ENCODE peak calls at places on chromosome 3, in seven cellular contexts. One of them, this sample, is unnamed.

GRCh38 chr3:43998841-43999805 is 242.6 kb upstream of the TOPAZ1 start:
- DNase-seq in IMR-90: no peak
- DNase-seq in RWPE2: peak
- DNase-seq in activated CD8-positive, alpha-beta T cell treated with anti-CD3 and anti-CD28 coated beads for 36 hours: peak
- DNase-seq in foreskin fibroblast: peak
- DNase-seq in AG10803: peak
- DNase-seq in thoracic aorta: no peak
- DNase-seq in this sample: peak

GRCh38 chr3:190322604-190323240 is 476 bp upstream of the CLDN1 start:
- DNase-seq in IMR-90: no peak
- DNase-seq in foreskin fibroblast: peak
- DNase-seq in activated CD8-positive, alpha-beta T cell treated with anti-CD3 and anti-CD28 coated beads for 36 hours: no peak
- DNase-seq in AG10803: no peak
- DNase-seq in thoracic aorta: no peak
- DNase-seq in RWPE2: no peak
- DNase-seq in this sample: no peak

GRCh38 chr3:167821248-167821805 is 85.8 kb downstream of the SERPINI1 start:
- DNase-seq in AG10803: no peak
- DNase-seq in activated CD8-positive, alpha-beta T cell treated with anti-CD3 and anti-CD28 coated beads for 36 hours: no peak
- DNase-seq in thoracic aorta: no peak
- DNase-seq in foreskin fibroblast: no peak
- DNase-seq in RWPE2: peak
- DNase-seq in IMR-90: no peak
- DNase-seq in this sample: no peak

GRCh38 chr3:114551770-114552526 is 258.1 kb downstream of the TIGIT start:
- DNase-seq in foreskin fibroblast: peak
- DNase-seq in activated CD8-positive, alpha-beta T cell treated with anti-CD3 and anti-CD28 coated beads for 36 hours: no peak
- DNase-seq in RWPE2: peak
- DNase-seq in thoracic aorta: no peak
- DNase-seq in AG10803: peak
- DNase-seq in IMR-90: peak
- DNase-seq in this sample: no peak

GRCh38 chr3:134211797-134212196 is 38.9 kb downstream of the RYK start:
- DNase-seq in thoracic aorta: no peak
- DNase-seq in AG10803: peak
- DNase-seq in foreskin fibroblast: peak
- DNase-seq in activated CD8-positive, alpha-beta T cell treated with anti-CD3 and anti-CD28 coated beads for 36 hours: peak
- DNase-seq in RWPE2: no peak
- DNase-seq in IMR-90: peak
- DNase-seq in this sample: peak

GRCh38 chr3:12350151-12350813 is 61.4 kb downstream of the PPARG start:
- DNase-seq in foreskin fibroblast: peak
- DNase-seq in AG10803: peak
- DNase-seq in activated CD8-positive, alpha-beta T cell treated with anti-CD3 and anti-CD28 coated beads for 36 hours: no peak
- DNase-seq in RWPE2: no peak
- DNase-seq in IMR-90: no peak
- DNase-seq in thoracic aorta: no peak
- DNase-seq in this sample: no peak

GRCh38 chr3:180036678-180037455 is at the start of gene PEX5L:
- DNase-seq in thoracic aorta: no peak
- DNase-seq in AG10803: peak
- DNase-seq in activated CD8-positive, alpha-beta T cell treated with anti-CD3 and anti-CD28 coated beads for 36 hours: peak
- DNase-seq in foreskin fibroblast: peak
- DNase-seq in RWPE2: peak
- DNase-seq in IMR-90: peak
- DNase-seq in this sample: peak

GRCh38 chr3:139870000-139870675 is 64.8 kb upstream of the CLSTN2 start:
- DNase-seq in IMR-90: no peak
- DNase-seq in thoracic aorta: no peak
- DNase-seq in RWPE2: no peak
- DNase-seq in AG10803: no peak
- DNase-seq in foreskin fibroblast: no peak
- DNase-seq in activated CD8-positive, alpha-beta T cell treated with anti-CD3 and anti-CD28 coated beads for 36 hours: no peak
- DNase-seq in this sample: no peak

GRCh38 chr3:140276698-140277097 is 341.7 kb downstream of the CLSTN2 start:
- DNase-seq in thoracic aorta: no peak
- DNase-seq in foreskin fibroblast: peak
- DNase-seq in activated CD8-positive, alpha-beta T cell treated with anti-CD3 and anti-CD28 coated beads for 36 hours: no peak
- DNase-seq in AG10803: peak
- DNase-seq in IMR-90: peak
- DNase-seq in RWPE2: no peak
- DNase-seq in this sample: no peak

GRCh38 chr3:42712716-42713372 is 10.2 kb upstream of the HHATL start:
- DNase-seq in activated CD8-positive, alpha-beta T cell treated with anti-CD3 and anti-CD28 coated beads for 36 hours: no peak
- DNase-seq in foreskin fibroblast: no peak
- DNase-seq in RWPE2: peak
- DNase-seq in IMR-90: no peak
- DNase-seq in AG10803: no peak
- DNase-seq in thoracic aorta: no peak
- DNase-seq in this sample: no peak

GRCh38 chr3:148911173-148911572 is 46.1 kb downstream of the CPA3 start:
- DNase-seq in foreskin fibroblast: no peak
- DNase-seq in RWPE2: no peak
- DNase-seq in AG10803: no peak
- DNase-seq in thoracic aorta: no peak
- DNase-seq in activated CD8-positive, alpha-beta T cell treated with anti-CD3 and anti-CD28 coated beads for 36 hours: no peak
- DNase-seq in IMR-90: no peak
- DNase-seq in this sample: no peak

GRCh38 chr3:11155341-11156025 is 1.2 kb downstream of the HRH1 start:
- DNase-seq in IMR-90: peak
- DNase-seq in thoracic aorta: peak
- DNase-seq in activated CD8-positive, alpha-beta T cell treated with anti-CD3 and anti-CD28 coated beads for 36 hours: peak
- DNase-seq in RWPE2: no peak
- DNase-seq in foreskin fibroblast: peak
- DNase-seq in AG10803: peak
- DNase-seq in this sample: no peak

GRCh38 chr3:50124363-50125226 is 30.5 kb upstream of the SEMA3F start:
- DNase-seq in IMR-90: no peak
- DNase-seq in RWPE2: no peak
- DNase-seq in activated CD8-positive, alpha-beta T cell treated with anti-CD3 and anti-CD28 coated beads for 36 hours: no peak
- DNase-seq in AG10803: peak
- DNase-seq in foreskin fibroblast: peak
- DNase-seq in thoracic aorta: no peak
- DNase-seq in this sample: no peak

GRCh38 chr3:63763156-63763555 is 55.9 kb upstream of the C3orf49 start:
- DNase-seq in RWPE2: no peak
- DNase-seq in IMR-90: no peak
- DNase-seq in thoracic aorta: no peak
- DNase-seq in foreskin fibroblast: peak
- DNase-seq in activated CD8-positive, alpha-beta T cell treated with anti-CD3 and anti-CD28 coated beads for 36 hours: no peak
- DNase-seq in AG10803: peak
- DNase-seq in this sample: no peak

GRCh38 chr3:111069974-111070751 is 1.5 kb upstream of the NECTIN3 start:
- DNase-seq in IMR-90: peak
- DNase-seq in RWPE2: no peak
- DNase-seq in activated CD8-positive, alpha-beta T cell treated with anti-CD3 and anti-CD28 coated beads for 36 hours: peak
- DNase-seq in foreskin fibroblast: peak
- DNase-seq in thoracic aorta: no peak
- DNase-seq in AG10803: no peak
- DNase-seq in this sample: no peak

GRCh38 chr3:130758624-130759023 is 12.0 kb upstream of the PIK3R4 start:
- DNase-seq in activated CD8-positive, alpha-beta T cell treated with anti-CD3 and anti-CD28 coated beads for 36 hours: no peak
- DNase-seq in RWPE2: no peak
- DNase-seq in foreskin fibroblast: no peak
- DNase-seq in AG10803: no peak
- DNase-seq in thoracic aorta: no peak
- DNase-seq in IMR-90: no peak
- DNase-seq in this sample: peak

GRCh38 chr3:21140785-21141184 is 610.2 kb downstream of the ZNF385D start:
- DNase-seq in AG10803: no peak
- DNase-seq in RWPE2: no peak
- DNase-seq in IMR-90: no peak
- DNase-seq in foreskin fibroblast: no peak
- DNase-seq in thoracic aorta: no peak
- DNase-seq in activated CD8-positive, alpha-beta T cell treated with anti-CD3 and anti-CD28 coated beads for 36 hours: no peak
- DNase-seq in this sample: no peak

GRCh38 chr3:100776736-100777135 is 67.4 kb downstream of the TFG start:
- DNase-seq in AG10803: no peak
- DNase-seq in activated CD8-positive, alpha-beta T cell treated with anti-CD3 and anti-CD28 coated beads for 36 hours: peak
- DNase-seq in RWPE2: no peak
- DNase-seq in IMR-90: peak
- DNase-seq in foreskin fibroblast: no peak
- DNase-seq in thoracic aorta: no peak
- DNase-seq in this sample: no peak

GRCh38 chr3:140859592-140860336 is 81.9 kb upstream of the SLC25A36 start:
- DNase-seq in foreskin fibroblast: no peak
- DNase-seq in activated CD8-positive, alpha-beta T cell treated with anti-CD3 and anti-CD28 coated beads for 36 hours: no peak
- DNase-seq in RWPE2: no peak
- DNase-seq in IMR-90: no peak
- DNase-seq in thoracic aorta: no peak
- DNase-seq in AG10803: no peak
- DNase-seq in this sample: no peak

GRCh38 chr3:44011680-44012079 is 230.0 kb upstream of the TOPAZ1 start:
- DNase-seq in activated CD8-positive, alpha-beta T cell treated with anti-CD3 and anti-CD28 coated beads for 36 hours: no peak
- DNase-seq in IMR-90: no peak
- DNase-seq in thoracic aorta: no peak
- DNase-seq in foreskin fibroblast: no peak
- DNase-seq in AG10803: no peak
- DNase-seq in RWPE2: no peak
- DNase-seq in this sample: no peak

GRCh38 chr3:53216723-53217122 is 39.1 kb downstream of the TKT start:
- DNase-seq in AG10803: no peak
- DNase-seq in foreskin fibroblast: no peak
- DNase-seq in activated CD8-positive, alpha-beta T cell treated with anti-CD3 and anti-CD28 coated beads for 36 hours: no peak
- DNase-seq in IMR-90: no peak
- DNase-seq in thoracic aorta: no peak
- DNase-seq in RWPE2: no peak
- DNase-seq in this sample: no peak

GRCh38 chr3:181691951-181692849 is 19.5 kb upstream of the SOX2 start:
- DNase-seq in foreskin fibroblast: no peak
- DNase-seq in thoracic aorta: no peak
- DNase-seq in IMR-90: no peak
- DNase-seq in activated CD8-positive, alpha-beta T cell treated with anti-CD3 and anti-CD28 coated beads for 36 hours: no peak
- DNase-seq in AG10803: no peak
- DNase-seq in RWPE2: no peak
- DNase-seq in this sample: no peak

GRCh38 chr3:58184309-58184981 is 26.3 kb downstream of the DNASE1L3 start:
- DNase-seq in activated CD8-positive, alpha-beta T cell treated with anti-CD3 and anti-CD28 coated beads for 36 hours: no peak
- DNase-seq in IMR-90: no peak
- DNase-seq in RWPE2: no peak
- DNase-seq in AG10803: no peak
- DNase-seq in thoracic aorta: no peak
- DNase-seq in foreskin fibroblast: no peak
- DNase-seq in this sample: no peak

GRCh38 chr3:69962053-69962452 is 37.5 kb upstream of the SAMMSON start:
- DNase-seq in thoracic aorta: no peak
- DNase-seq in RWPE2: no peak
- DNase-seq in AG10803: no peak
- DNase-seq in foreskin fibroblast: no peak
- DNase-seq in IMR-90: no peak
- DNase-seq in activated CD8-positive, alpha-beta T cell treated with anti-CD3 and anti-CD28 coated beads for 36 hours: no peak
- DNase-seq in this sample: no peak

GRCh38 chr3:19598870-19599269 is 335.1 kb downstream of the EFHB start:
- DNase-seq in AG10803: no peak
- DNase-seq in thoracic aorta: no peak
- DNase-seq in RWPE2: no peak
- DNase-seq in activated CD8-positive, alpha-beta T cell treated with anti-CD3 and anti-CD28 coated beads for 36 hours: no peak
- DNase-seq in IMR-90: no peak
- DNase-seq in foreskin fibroblast: no peak
- DNase-seq in this sample: peak

GRCh38 chr3:36991923-36992805 is 767 bp downstream of the EPM2AIP1 start:
- DNase-seq in IMR-90: peak
- DNase-seq in foreskin fibroblast: peak
- DNase-seq in RWPE2: no peak
- DNase-seq in thoracic aorta: no peak
- DNase-seq in activated CD8-positive, alpha-beta T cell treated with anti-CD3 and anti-CD28 coated beads for 36 hours: peak
- DNase-seq in AG10803: peak
- DNase-seq in this sample: no peak

GRCh38 chr3:177195242-177195940 is 1.9 kb downstream of the TBL1XR1 start:
- DNase-seq in thoracic aorta: no peak
- DNase-seq in activated CD8-positive, alpha-beta T cell treated with anti-CD3 and anti-CD28 coated beads for 36 hours: peak
- DNase-seq in foreskin fibroblast: no peak
- DNase-seq in AG10803: peak
- DNase-seq in IMR-90: no peak
- DNase-seq in RWPE2: no peak
- DNase-seq in this sample: no peak

DNA sequence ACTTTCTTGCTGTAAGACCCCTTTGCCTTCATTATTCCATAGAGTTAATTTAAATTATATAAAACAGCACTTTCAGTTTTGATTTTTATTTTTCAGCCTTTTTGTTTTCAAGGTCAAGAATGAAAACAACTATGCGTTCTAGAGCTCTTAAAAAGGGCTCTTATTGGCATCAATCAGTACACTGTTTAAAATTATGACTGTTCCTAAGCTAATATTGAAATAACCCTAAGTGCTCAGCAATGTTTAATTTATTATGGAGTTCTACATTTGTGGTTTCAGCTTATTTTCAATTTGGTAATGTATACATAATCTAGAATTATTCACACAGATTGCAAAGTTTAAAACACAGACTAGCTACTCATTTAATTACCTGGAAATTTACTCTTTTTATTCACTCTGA is 179.4 kb downstream of the MBNL1 start:
- DNase-seq in thoracic aorta: no peak
- DNase-seq in foreskin fibroblast: no peak
- DNase-seq in IMR-90: no peak
- DNase-seq in RWPE2: no peak
- DNase-seq in AG10803: no peak
- DNase-seq in activated CD8-positive, alpha-beta T cell treated with anti-CD3 and anti-CD28 coated beads for 36 hours: no peak
- DNase-seq in this sample: no peak
- TF ChIP-seq CTCF in thoracic aorta: no peak
- TF ChIP-seq CTCF in foreskin fibroblast: no peak
- TF ChIP-seq CTCF in IMR-90: no peak
- TF ChIP-seq CTCF in RWPE2: no peak
- TF ChIP-seq CTCF in AG10803: no peak
- TF ChIP-seq CTCF in activated CD8-positive, alpha-beta T cell treated with anti-CD3 and anti-CD28 coated beads for 36 hours: no peak
- TF ChIP-seq CTCF in this sample: no peak

GRCh38 chr3:128307029-128307633 is 153.8 kb downstream of the EEFSEC start:
- DNase-seq in IMR-90: no peak
- DNase-seq in foreskin fibroblast: no peak
- DNase-seq in activated CD8-positive, alpha-beta T cell treated with anti-CD3 and anti-CD28 coated beads for 36 hours: no peak
- DNase-seq in AG10803: no peak
- DNase-seq in RWPE2: no peak
- DNase-seq in thoracic aorta: no peak
- DNase-seq in this sample: no peak
- TF ChIP-seq CTCF in IMR-90: peak
- TF ChIP-seq CTCF in foreskin fibroblast: no peak
- TF ChIP-seq CTCF in activated CD8-positive, alpha-beta T cell treated with anti-CD3 and anti-CD28 coated beads for 36 hours: no peak
- TF ChIP-seq CTCF in AG10803: no peak
- TF ChIP-seq CTCF in RWPE2: peak
- TF ChIP-seq CTCF in thoracic aorta: no peak
- TF ChIP-seq CTCF in this sample: peak

GRCh38 chr3:116020989-116021388 is 397.7 kb downstream of the GAP43 start:
- DNase-seq in thoracic aorta: no peak
- DNase-seq in RWPE2: no peak
- DNase-seq in IMR-90: no peak
- DNase-seq in foreskin fibroblast: no peak
- DNase-seq in activated CD8-positive, alpha-beta T cell treated with anti-CD3 and anti-CD28 coated beads for 36 hours: no peak
- DNase-seq in AG10803: no peak
- DNase-seq in this sample: no peak
- TF ChIP-seq CTCF in thoracic aorta: no peak
- TF ChIP-seq CTCF in RWPE2: no peak
- TF ChIP-seq CTCF in IMR-90: no peak
- TF ChIP-seq CTCF in foreskin fibroblast: no peak
- TF ChIP-seq CTCF in activated CD8-positive, alpha-beta T cell treated with anti-CD3 and anti-CD28 coated beads for 36 hours: no peak
- TF ChIP-seq CTCF in AG10803: no peak
- TF ChIP-seq CTCF in this sample: no peak

DNA sequence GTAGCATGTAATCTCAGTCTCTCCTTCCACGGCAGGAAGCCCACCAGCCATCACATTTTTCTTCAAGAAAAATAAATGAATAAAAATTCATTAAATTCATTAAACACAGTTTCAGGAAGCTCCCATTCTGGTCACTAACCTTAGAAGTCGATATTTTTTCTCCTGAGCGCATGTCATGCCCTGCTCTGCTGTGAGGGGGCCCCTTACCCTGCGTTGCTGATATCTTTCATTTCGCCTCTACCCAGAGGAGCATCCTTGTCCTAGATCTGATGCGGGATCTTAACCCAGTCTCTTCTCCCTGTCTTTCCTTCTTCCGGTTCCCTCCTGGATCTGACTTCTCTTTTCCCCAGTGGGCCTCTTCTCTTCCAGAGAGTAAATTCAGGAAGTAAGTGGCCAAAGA is 1.3 kb upstream of the ILDR1 start:
- DNase-seq in RWPE2: no peak
- DNase-seq in activated CD8-positive, alpha-beta T cell treated with anti-CD3 and anti-CD28 coated beads for 36 hours: no peak
- DNase-seq in AG10803: no peak
- DNase-seq in foreskin fibroblast: no peak
- DNase-seq in IMR-90: no peak
- DNase-seq in thoracic aorta: no peak
- DNase-seq in this sample: no peak
- TF ChIP-seq CTCF in RWPE2: no peak
- TF ChIP-seq CTCF in activated CD8-positive, alpha-beta T cell treated with anti-CD3 and anti-CD28 coated beads for 36 hours: no peak
- TF ChIP-seq CTCF in AG10803: no peak
- TF ChIP-seq CTCF in foreskin fibroblast: no peak
- TF ChIP-seq CTCF in IMR-90: no peak
- TF ChIP-seq CTCF in thoracic aorta: no peak
- TF ChIP-seq CTCF in this sample: no peak

This sample was measured in GM10248.